ENCODE peak calls at places on chromosomes 16 and 17, in ten cellular contexts. One of them, this sample, is unnamed.

GRCh38 chr16:57315401-57315800 is 30.9 kb upstream of the PLLP start:
- DNase-seq in NCI-H1048: no peak
- DNase-seq in Caki2: no peak
- DNase-seq in mucosa of descending colon: no peak
- DNase-seq in skeletal muscle cell: no peak
- DNase-seq in iris pigment epithelial cell: no peak
- DNase-seq in stimulated activated naive B cell treated with anti-CD40 and anti-IgM and Interleukin-4, amounts not matched to agents 10 μg/mL and 1 μg/mL and 100 μg/mL, for 72 hours: no peak
- DNase-seq in EH: no peak
- DNase-seq in GM12892: no peak
- DNase-seq in stomach: no peak
- DNase-seq in this sample: no peak

GRCh38 chr17:76529643-76530488 is 7.6 kb downstream of the CYGB start:
- DNase-seq in NCI-H1048: no peak
- DNase-seq in Caki2: no peak
- DNase-seq in mucosa of descending colon: peak; percentile 72
- DNase-seq in skeletal muscle cell: peak; percentile 75
- DNase-seq in iris pigment epithelial cell: peak; percentile 30
- DNase-seq in stimulated activated naive B cell treated with anti-CD40 and anti-IgM and Interleukin-4, amounts not matched to agents 10 μg/mL and 1 μg/mL and 100 μg/mL, for 72 hours: no peak
- DNase-seq in EH: peak; percentile 88
- DNase-seq in GM12892: peak; percentile 11
- DNase-seq in stomach: peak; percentile 66
- DNase-seq in this sample: peak; percentile 86

GRCh38 chr16:69083306-69083941 is 22.0 kb upstream of the HAS3 start:
- DNase-seq in NCI-H1048: no peak
- DNase-seq in Caki2: peak; percentile 54
- DNase-seq in mucosa of descending colon: no peak
- DNase-seq in skeletal muscle cell: no peak
- DNase-seq in iris pigment epithelial cell: no peak
- DNase-seq in stimulated activated naive B cell treated with anti-CD40 and anti-IgM and Interleukin-4, amounts not matched to agents 10 μg/mL and 1 μg/mL and 100 μg/mL, for 72 hours: no peak
- DNase-seq in EH: no peak
- DNase-seq in GM12892: no peak
- DNase-seq in stomach: no peak
- DNase-seq in this sample: no peak

GRCh38 chr17:15966183-15966878 is 21.4 kb downstream of the ADORA2B start:
- DNase-seq in NCI-H1048: no peak
- DNase-seq in Caki2: no peak
- DNase-seq in mucosa of descending colon: peak; percentile 72
- DNase-seq in skeletal muscle cell: no peak
- DNase-seq in iris pigment epithelial cell: peak; percentile 70
- DNase-seq in stimulated activated naive B cell treated with anti-CD40 and anti-IgM and Interleukin-4, amounts not matched to agents 10 μg/mL and 1 μg/mL and 100 μg/mL, for 72 hours: no peak
- DNase-seq in EH: peak; percentile 54
- DNase-seq in GM12892: no peak
- DNase-seq in stomach: peak; percentile 72
- DNase-seq in this sample: no peak

GRCh38 chr17:47239663-47240374 is 13.8 kb upstream of the ITGB3 start:
- DNase-seq in NCI-H1048: no peak
- DNase-seq in Caki2: peak; percentile 97
- DNase-seq in mucosa of descending colon: peak; percentile 56
- DNase-seq in skeletal muscle cell: peak; percentile 96
- DNase-seq in iris pigment epithelial cell: peak; percentile 94
- DNase-seq in stimulated activated naive B cell treated with anti-CD40 and anti-IgM and Interleukin-4, amounts not matched to agents 10 μg/mL and 1 μg/mL and 100 μg/mL, for 72 hours: peak; percentile 57
- DNase-seq in EH: peak; percentile 100
- DNase-seq in GM12892: no peak
- DNase-seq in stomach: peak; percentile 50
- DNase-seq in this sample: peak; percentile 99

GRCh38 chr17:82400206-82400605 is 17.9 kb upstream of the HEXD start:
- DNase-seq in NCI-H1048: no peak
- DNase-seq in Caki2: no peak
- DNase-seq in mucosa of descending colon: no peak
- DNase-seq in skeletal muscle cell: no peak
- DNase-seq in iris pigment epithelial cell: no peak
- DNase-seq in stimulated activated naive B cell treated with anti-CD40 and anti-IgM and Interleukin-4, amounts not matched to agents 10 μg/mL and 1 μg/mL and 100 μg/mL, for 72 hours: no peak
- DNase-seq in EH: no peak
- DNase-seq in GM12892: no peak
- DNase-seq in stomach: no peak
- DNase-seq in this sample: no peak

GRCh38 chr17:79080349-79080748 is 5.7 kb downstream of the ENGASE start:
- DNase-seq in NCI-H1048: no peak
- DNase-seq in Caki2: no peak
- DNase-seq in mucosa of descending colon: no peak
- DNase-seq in skeletal muscle cell: no peak
- DNase-seq in iris pigment epithelial cell: no peak
- DNase-seq in stimulated activated naive B cell treated with anti-CD40 and anti-IgM and Interleukin-4, amounts not matched to agents 10 μg/mL and 1 μg/mL and 100 μg/mL, for 72 hours: no peak
- DNase-seq in EH: no peak
- DNase-seq in GM12892: no peak
- DNase-seq in stomach: no peak
- DNase-seq in this sample: no peak

GRCh38 chr17:70184770-70185169 is 15.4 kb downstream of the KCNJ2 start:
- DNase-seq in NCI-H1048: no peak
- DNase-seq in Caki2: no peak
- DNase-seq in mucosa of descending colon: no peak
- DNase-seq in skeletal muscle cell: peak; percentile 82
- DNase-seq in iris pigment epithelial cell: peak; percentile 94
- DNase-seq in stimulated activated naive B cell treated with anti-CD40 and anti-IgM and Interleukin-4, amounts not matched to agents 10 μg/mL and 1 μg/mL and 100 μg/mL, for 72 hours: no peak
- DNase-seq in EH: peak; percentile 27
- DNase-seq in GM12892: no peak
- DNase-seq in stomach: no peak
- DNase-seq in this sample: no peak

GRCh38 chr17:65228734-65229390 is 91.7 kb downstream of the RGS9 start:
- DNase-seq in NCI-H1048: no peak
- DNase-seq in Caki2: peak; percentile 7
- DNase-seq in mucosa of descending colon: no peak
- DNase-seq in skeletal muscle cell: no peak
- DNase-seq in iris pigment epithelial cell: peak; percentile 65
- DNase-seq in stimulated activated naive B cell treated with anti-CD40 and anti-IgM and Interleukin-4, amounts not matched to agents 10 μg/mL and 1 μg/mL and 100 μg/mL, for 72 hours: peak; percentile 51
- DNase-seq in EH: peak; percentile 91
- DNase-seq in GM12892: peak; percentile 33
- DNase-seq in stomach: no peak
- DNase-seq in this sample: peak; percentile 93

GRCh38 chr17:1487939-1488825 is 4.3 kb downstream of the MYO1C start:
- DNase-seq in NCI-H1048: no peak
- DNase-seq in Caki2: peak; percentile 92
- DNase-seq in mucosa of descending colon: peak; percentile 90
- DNase-seq in skeletal muscle cell: peak; percentile 50
- DNase-seq in iris pigment epithelial cell: peak; percentile 83
- DNase-seq in stimulated activated naive B cell treated with anti-CD40 and anti-IgM and Interleukin-4, amounts not matched to agents 10 μg/mL and 1 μg/mL and 100 μg/mL, for 72 hours: peak; percentile 62
- DNase-seq in EH: peak; percentile 93
- DNase-seq in GM12892: peak; percentile 76
- DNase-seq in stomach: peak; percentile 88
- DNase-seq in this sample: peak; percentile 71

GRCh38 chr16:12024429-12024828 is 47.9 kb downstream of the SNX29 start:
- DNase-seq in NCI-H1048: no peak
- DNase-seq in Caki2: no peak
- DNase-seq in mucosa of descending colon: no peak
- DNase-seq in skeletal muscle cell: no peak
- DNase-seq in iris pigment epithelial cell: no peak
- DNase-seq in stimulated activated naive B cell treated with anti-CD40 and anti-IgM and Interleukin-4, amounts not matched to agents 10 μg/mL and 1 μg/mL and 100 μg/mL, for 72 hours: no peak
- DNase-seq in EH: no peak
- DNase-seq in GM12892: no peak
- DNase-seq in stomach: peak; percentile 56
- DNase-seq in this sample: no peak

GRCh38 chr17:17809527-17810373 is 27.0 kb downstream of the SREBF1 start:
- DNase-seq in NCI-H1048: no peak
- DNase-seq in Caki2: no peak
- DNase-seq in mucosa of descending colon: no peak
- DNase-seq in skeletal muscle cell: peak; percentile 35
- DNase-seq in iris pigment epithelial cell: peak; percentile 78
- DNase-seq in stimulated activated naive B cell treated with anti-CD40 and anti-IgM and Interleukin-4, amounts not matched to agents 10 μg/mL and 1 μg/mL and 100 μg/mL, for 72 hours: no peak
- DNase-seq in EH: peak; percentile 35
- DNase-seq in GM12892: no peak
- DNase-seq in stomach: no peak
- DNase-seq in this sample: no peak

GRCh38 chr16:30966033-30966619 is 8.6 kb downstream of the SETD1A start:
- DNase-seq in NCI-H1048: no peak
- DNase-seq in Caki2: no peak
- DNase-seq in mucosa of descending colon: no peak
- DNase-seq in skeletal muscle cell: no peak
- DNase-seq in iris pigment epithelial cell: no peak
- DNase-seq in stimulated activated naive B cell treated with anti-CD40 and anti-IgM and Interleukin-4, amounts not matched to agents 10 μg/mL and 1 μg/mL and 100 μg/mL, for 72 hours: no peak
- DNase-seq in EH: no peak
- DNase-seq in GM12892: no peak
- DNase-seq in stomach: no peak
- DNase-seq in this sample: no peak

GRCh38 chr17:77853208-77853977 is 105.1 kb upstream of the TNRC6C start:
- DNase-seq in NCI-H1048: no peak
- DNase-seq in Caki2: no peak
- DNase-seq in mucosa of descending colon: no peak
- DNase-seq in skeletal muscle cell: no peak
- DNase-seq in iris pigment epithelial cell: no peak
- DNase-seq in stimulated activated naive B cell treated with anti-CD40 and anti-IgM and Interleukin-4, amounts not matched to agents 10 μg/mL and 1 μg/mL and 100 μg/mL, for 72 hours: no peak
- DNase-seq in EH: no peak
- DNase-seq in GM12892: no peak
- DNase-seq in stomach: no peak
- DNase-seq in this sample: no peak

GRCh38 chr17:82237746-82238561 is 9.1 kb downstream of the SLC16A3 start:
- DNase-seq in NCI-H1048: no peak
- DNase-seq in Caki2: no peak
- DNase-seq in mucosa of descending colon: no peak
- DNase-seq in skeletal muscle cell: no peak
- DNase-seq in iris pigment epithelial cell: no peak
- DNase-seq in stimulated activated naive B cell treated with anti-CD40 and anti-IgM and Interleukin-4, amounts not matched to agents 10 μg/mL and 1 μg/mL and 100 μg/mL, for 72 hours: no peak
- DNase-seq in EH: no peak
- DNase-seq in GM12892: no peak
- DNase-seq in stomach: no peak
- DNase-seq in this sample: no peak

GRCh38 chr17:77884019-77884418 is 74.5 kb upstream of the TNRC6C start:
- DNase-seq in NCI-H1048: no peak
- DNase-seq in Caki2: no peak
- DNase-seq in mucosa of descending colon: no peak
- DNase-seq in skeletal muscle cell: no peak
- DNase-seq in iris pigment epithelial cell: no peak
- DNase-seq in stimulated activated naive B cell treated with anti-CD40 and anti-IgM and Interleukin-4, amounts not matched to agents 10 μg/mL and 1 μg/mL and 100 μg/mL, for 72 hours: no peak
- DNase-seq in EH: no peak
- DNase-seq in GM12892: no peak
- DNase-seq in stomach: no peak
- DNase-seq in this sample: no peak

GRCh38 chr17:40803617-40804082 is 3.9 kb upstream of the KRT28 start:
- DNase-seq in NCI-H1048: peak; percentile 72
- DNase-seq in Caki2: peak; percentile 76
- DNase-seq in mucosa of descending colon: peak; percentile 92
- DNase-seq in skeletal muscle cell: no peak
- DNase-seq in iris pigment epithelial cell: peak; percentile 72
- DNase-seq in stimulated activated naive B cell treated with anti-CD40 and anti-IgM and Interleukin-4, amounts not matched to agents 10 μg/mL and 1 μg/mL and 100 μg/mL, for 72 hours: peak; percentile 59
- DNase-seq in EH: peak; percentile 79
- DNase-seq in GM12892: peak; percentile 31
- DNase-seq in stomach: peak; percentile 86
- DNase-seq in this sample: peak; percentile 70

GRCh38 chr17:72510454-72511016 is 389.7 kb downstream of the SOX9 start:
- DNase-seq in NCI-H1048: no peak
- DNase-seq in Caki2: peak; percentile 37
- DNase-seq in mucosa of descending colon: no peak
- DNase-seq in skeletal muscle cell: no peak
- DNase-seq in iris pigment epithelial cell: peak; percentile 39
- DNase-seq in stimulated activated naive B cell treated with anti-CD40 and anti-IgM and Interleukin-4, amounts not matched to agents 10 μg/mL and 1 μg/mL and 100 μg/mL, for 72 hours: peak; percentile 18
- DNase-seq in EH: peak; percentile 23
- DNase-seq in GM12892: no peak
- DNase-seq in stomach: no peak
- DNase-seq in this sample: peak; percentile 84

GRCh38 chr16:13453938-13454553 is 465.9 kb upstream of the ERCC4 start:
- DNase-seq in NCI-H1048: no peak
- DNase-seq in Caki2: peak; percentile 50
- DNase-seq in mucosa of descending colon: peak; percentile 62
- DNase-seq in skeletal muscle cell: no peak
- DNase-seq in iris pigment epithelial cell: peak; percentile 3
- DNase-seq in stimulated activated naive B cell treated with anti-CD40 and anti-IgM and Interleukin-4, amounts not matched to agents 10 μg/mL and 1 μg/mL and 100 μg/mL, for 72 hours: no peak
- DNase-seq in EH: peak; percentile 16
- DNase-seq in GM12892: no peak
- DNase-seq in stomach: peak; percentile 33
- DNase-seq in this sample: peak; percentile 10

GRCh38 chr17:77601054-77601979 is 357.2 kb upstream of the TNRC6C start:
- DNase-seq in NCI-H1048: no peak
- DNase-seq in Caki2: no peak
- DNase-seq in mucosa of descending colon: no peak
- DNase-seq in skeletal muscle cell: no peak
- DNase-seq in iris pigment epithelial cell: no peak
- DNase-seq in stimulated activated naive B cell treated with anti-CD40 and anti-IgM and Interleukin-4, amounts not matched to agents 10 μg/mL and 1 μg/mL and 100 μg/mL, for 72 hours: no peak
- DNase-seq in EH: no peak
- DNase-seq in GM12892: no peak
- DNase-seq in stomach: peak; percentile 14
- DNase-seq in this sample: no peak

GRCh38 chr16:85460983-85461813 is 151.9 kb upstream of the GSE1 start:
- DNase-seq in NCI-H1048: no peak
- DNase-seq in Caki2: no peak
- DNase-seq in mucosa of descending colon: no peak
- DNase-seq in skeletal muscle cell: peak; percentile 50
- DNase-seq in iris pigment epithelial cell: peak; percentile 69
- DNase-seq in stimulated activated naive B cell treated with anti-CD40 and anti-IgM and Interleukin-4, amounts not matched to agents 10 μg/mL and 1 μg/mL and 100 μg/mL, for 72 hours: no peak
- DNase-seq in EH: peak; percentile 68
- DNase-seq in GM12892: no peak
- DNase-seq in stomach: no peak
- DNase-seq in this sample: peak; percentile 56

GRCh38 chr17:44900894-44901293 is 1.6 kb upstream of the EFTUD2 start:
- DNase-seq in NCI-H1048: no peak
- DNase-seq in Caki2: peak; percentile 53
- DNase-seq in mucosa of descending colon: no peak
- DNase-seq in skeletal muscle cell: peak; percentile 82
- DNase-seq in iris pigment epithelial cell: peak; percentile 83
- DNase-seq in stimulated activated naive B cell treated with anti-CD40 and anti-IgM and Interleukin-4, amounts not matched to agents 10 μg/mL and 1 μg/mL and 100 μg/mL, for 72 hours: no peak
- DNase-seq in EH: peak; percentile 82
- DNase-seq in GM12892: no peak
- DNase-seq in stomach: no peak
- DNase-seq in this sample: peak; percentile 96

GRCh38 chr16:87342978-87343752 is 26.0 kb upstream of the C16orf95 start:
- DNase-seq in NCI-H1048: no peak
- DNase-seq in Caki2: no peak
- DNase-seq in mucosa of descending colon: no peak
- DNase-seq in skeletal muscle cell: no peak
- DNase-seq in iris pigment epithelial cell: no peak
- DNase-seq in stimulated activated naive B cell treated with anti-CD40 and anti-IgM and Interleukin-4, amounts not matched to agents 10 μg/mL and 1 μg/mL and 100 μg/mL, for 72 hours: no peak
- DNase-seq in EH: no peak
- DNase-seq in GM12892: no peak
- DNase-seq in stomach: no peak
- DNase-seq in this sample: no peak

GRCh38 chr17:66965801-66966528 is 1.5 kb downstream of the CACNG4 start:
- DNase-seq in NCI-H1048: no peak
- DNase-seq in Caki2: no peak
- DNase-seq in mucosa of descending colon: peak; percentile 13
- DNase-seq in skeletal muscle cell: no peak
- DNase-seq in iris pigment epithelial cell: no peak
- DNase-seq in stimulated activated naive B cell treated with anti-CD40 and anti-IgM and Interleukin-4, amounts not matched to agents 10 μg/mL and 1 μg/mL and 100 μg/mL, for 72 hours: no peak
- DNase-seq in EH: no peak
- DNase-seq in GM12892: no peak
- DNase-seq in stomach: no peak
- DNase-seq in this sample: no peak

GRCh38 chr17:27762527-27763305 is 37.6 kb downstream of the NOS2 start:
- DNase-seq in NCI-H1048: no peak
- DNase-seq in Caki2: peak; percentile 54
- DNase-seq in mucosa of descending colon: peak; percentile 45
- DNase-seq in skeletal muscle cell: no peak
- DNase-seq in iris pigment epithelial cell: peak; percentile 35
- DNase-seq in stimulated activated naive B cell treated with anti-CD40 and anti-IgM and Interleukin-4, amounts not matched to agents 10 μg/mL and 1 μg/mL and 100 μg/mL, for 72 hours: no peak
- DNase-seq in EH: peak; percentile 46
- DNase-seq in GM12892: no peak
- DNase-seq in stomach: no peak
- DNase-seq in this sample: peak; percentile 25

GRCh38 chr17:59778996-59779395 is 71.5 kb downstream of the VMP1 start:
- DNase-seq in NCI-H1048: no peak
- DNase-seq in Caki2: no peak
- DNase-seq in mucosa of descending colon: no peak
- DNase-seq in skeletal muscle cell: no peak
- DNase-seq in iris pigment epithelial cell: peak; percentile 49
- DNase-seq in stimulated activated naive B cell treated with anti-CD40 and anti-IgM and Interleukin-4, amounts not matched to agents 10 μg/mL and 1 μg/mL and 100 μg/mL, for 72 hours: no peak
- DNase-seq in EH: no peak
- DNase-seq in GM12892: no peak
- DNase-seq in stomach: no peak
- DNase-seq in this sample: no peak

GRCh38 chr17:6080711-6081430 is 10.7 kb downstream of the WSCD1 start:
- DNase-seq in NCI-H1048: no peak
- DNase-seq in Caki2: no peak
- DNase-seq in mucosa of descending colon: no peak
- DNase-seq in skeletal muscle cell: no peak
- DNase-seq in iris pigment epithelial cell: no peak
- DNase-seq in stimulated activated naive B cell treated with anti-CD40 and anti-IgM and Interleukin-4, amounts not matched to agents 10 μg/mL and 1 μg/mL and 100 μg/mL, for 72 hours: no peak
- DNase-seq in EH: no peak
- DNase-seq in GM12892: no peak
- DNase-seq in stomach: no peak
- DNase-seq in this sample: no peak

GRCh38 chr17:7684856-7685532 is 2.3 kb downstream of the TP53 start:
- DNase-seq in NCI-H1048: no peak
- DNase-seq in Caki2: no peak
- DNase-seq in mucosa of descending colon: no peak
- DNase-seq in skeletal muscle cell: no peak
- DNase-seq in iris pigment epithelial cell: no peak
- DNase-seq in stimulated activated naive B cell treated with anti-CD40 and anti-IgM and Interleukin-4, amounts not matched to agents 10 μg/mL and 1 μg/mL and 100 μg/mL, for 72 hours: no peak
- DNase-seq in EH: no peak
- DNase-seq in GM12892: no peak
- DNase-seq in stomach: no peak
- DNase-seq in this sample: no peak

This sample was measured in H4.